ENCODE peak calls at places on chromosomes 1 and 21, in ten cellular contexts. One of them, this sample, is unnamed.

GRCh38 chr1:116990612-116991151 is 10.9 kb upstream of the CD101 start:
- DNase-seq in fibroblast of lung: peak
- DNase-seq in stomach: no peak
- DNase-seq in lower lobe of right lung: no peak
- DNase-seq in RWPE1: peak
- DNase-seq in endothelial cell of umbilical vein: peak
- DNase-seq in Peyer's patch: no peak
- DNase-seq in AG04450: no peak
- DNase-seq in spleen: no peak
- DNase-seq in right lobe of liver: no peak
- DNase-seq in this sample: no peak

GRCh38 chr1:109490029-109490933 is 3.6 kb upstream of the CYB561D1 start:
- DNase-seq in fibroblast of lung: peak
- DNase-seq in stomach: peak
- DNase-seq in lower lobe of right lung: no peak
- DNase-seq in RWPE1: peak
- DNase-seq in endothelial cell of umbilical vein: peak
- DNase-seq in Peyer's patch: peak
- DNase-seq in AG04450: no peak
- DNase-seq in spleen: peak
- DNase-seq in right lobe of liver: peak
- DNase-seq in this sample: no peak

GRCh38 chr1:155931332-155932038 is 2.7 kb downstream of the KHDC4 start:
- DNase-seq in fibroblast of lung: peak
- DNase-seq in stomach: no peak
- DNase-seq in lower lobe of right lung: peak
- DNase-seq in RWPE1: no peak
- DNase-seq in endothelial cell of umbilical vein: no peak
- DNase-seq in Peyer's patch: no peak
- DNase-seq in AG04450: no peak
- DNase-seq in spleen: peak
- DNase-seq in right lobe of liver: no peak
- DNase-seq in this sample: no peak

GRCh38 chr21:38422067-38422466 is 76.2 kb downstream of the ERG start:
- DNase-seq in fibroblast of lung: no peak
- DNase-seq in stomach: no peak
- DNase-seq in lower lobe of right lung: no peak
- DNase-seq in RWPE1: no peak
- DNase-seq in endothelial cell of umbilical vein: no peak
- DNase-seq in Peyer's patch: no peak
- DNase-seq in AG04450: no peak
- DNase-seq in spleen: no peak
- DNase-seq in right lobe of liver: no peak
- DNase-seq in this sample: no peak

GRCh38 chr1:14516974-14517812 is 81.3 kb upstream of the KAZN start:
- DNase-seq in fibroblast of lung: peak
- DNase-seq in stomach: no peak
- DNase-seq in lower lobe of right lung: no peak
- DNase-seq in RWPE1: peak
- DNase-seq in endothelial cell of umbilical vein: no peak
- DNase-seq in Peyer's patch: no peak
- DNase-seq in AG04450: peak
- DNase-seq in spleen: no peak
- DNase-seq in right lobe of liver: no peak
- DNase-seq in this sample: no peak

GRCh38 chr1:35188578-35189392 is 4.2 kb downstream of the SFPQ start:
- DNase-seq in fibroblast of lung: no peak
- DNase-seq in stomach: no peak
- DNase-seq in lower lobe of right lung: no peak
- DNase-seq in RWPE1: no peak
- DNase-seq in endothelial cell of umbilical vein: no peak
- DNase-seq in Peyer's patch: no peak
- DNase-seq in AG04450: no peak
- DNase-seq in spleen: no peak
- DNase-seq in right lobe of liver: no peak
- DNase-seq in this sample: peak

GRCh38 chr1:18010945-18011344 is 96.7 kb upstream of the IGSF21 start:
- DNase-seq in fibroblast of lung: no peak
- DNase-seq in stomach: no peak
- DNase-seq in lower lobe of right lung: no peak
- DNase-seq in RWPE1: no peak
- DNase-seq in endothelial cell of umbilical vein: no peak
- DNase-seq in Peyer's patch: no peak
- DNase-seq in AG04450: no peak
- DNase-seq in spleen: no peak
- DNase-seq in right lobe of liver: no peak
- DNase-seq in this sample: no peak

GRCh38 chr21:26708223-26708800 is 135.2 kb upstream of the CYYR1 start:
- DNase-seq in fibroblast of lung: no peak
- DNase-seq in stomach: no peak
- DNase-seq in lower lobe of right lung: no peak
- DNase-seq in RWPE1: no peak
- DNase-seq in endothelial cell of umbilical vein: no peak
- DNase-seq in Peyer's patch: no peak
- DNase-seq in AG04450: no peak
- DNase-seq in spleen: no peak
- DNase-seq in right lobe of liver: no peak
- DNase-seq in this sample: no peak

GRCh38 chr1:182783068-182783467 is 6.5 kb upstream of the NPL start:
- DNase-seq in fibroblast of lung: no peak
- DNase-seq in stomach: no peak
- DNase-seq in lower lobe of right lung: no peak
- DNase-seq in RWPE1: no peak
- DNase-seq in endothelial cell of umbilical vein: no peak
- DNase-seq in Peyer's patch: no peak
- DNase-seq in AG04450: no peak
- DNase-seq in spleen: no peak
- DNase-seq in right lobe of liver: no peak
- DNase-seq in this sample: no peak

GRCh38 chr1:103362348-103363007 is 163.0 kb upstream of the RNPC3 start:
- DNase-seq in fibroblast of lung: no peak
- DNase-seq in stomach: no peak
- DNase-seq in lower lobe of right lung: no peak
- DNase-seq in RWPE1: no peak
- DNase-seq in endothelial cell of umbilical vein: no peak
- DNase-seq in Peyer's patch: no peak
- DNase-seq in AG04450: no peak
- DNase-seq in spleen: no peak
- DNase-seq in right lobe of liver: no peak
- DNase-seq in this sample: no peak

GRCh38 chr1:9798236-9799130 is 25.3 kb downstream of the CLSTN1 start:
- DNase-seq in fibroblast of lung: peak
- DNase-seq in stomach: no peak
- DNase-seq in lower lobe of right lung: no peak
- DNase-seq in RWPE1: no peak
- DNase-seq in endothelial cell of umbilical vein: no peak
- DNase-seq in Peyer's patch: no peak
- DNase-seq in AG04450: no peak
- DNase-seq in spleen: no peak
- DNase-seq in right lobe of liver: no peak
- DNase-seq in this sample: no peak

GRCh38 chr1:57489342-57490036 is 65.6 kb upstream of the DAB1 start:
- DNase-seq in fibroblast of lung: peak
- DNase-seq in stomach: no peak
- DNase-seq in lower lobe of right lung: no peak
- DNase-seq in RWPE1: peak
- DNase-seq in endothelial cell of umbilical vein: peak
- DNase-seq in Peyer's patch: no peak
- DNase-seq in AG04450: peak
- DNase-seq in spleen: no peak
- DNase-seq in right lobe of liver: no peak
- DNase-seq in this sample: no peak

GRCh38 chr1:168637350-168637991 is 61.1 kb downstream of the XCL1 start:
- DNase-seq in fibroblast of lung: no peak
- DNase-seq in stomach: no peak
- DNase-seq in lower lobe of right lung: no peak
- DNase-seq in RWPE1: no peak
- DNase-seq in endothelial cell of umbilical vein: peak
- DNase-seq in Peyer's patch: no peak
- DNase-seq in AG04450: no peak
- DNase-seq in spleen: no peak
- DNase-seq in right lobe of liver: no peak
- DNase-seq in this sample: no peak

GRCh38 chr1:98793136-98793535 is 131.6 kb downstream of the SNX7 start:
- DNase-seq in fibroblast of lung: no peak
- DNase-seq in stomach: no peak
- DNase-seq in lower lobe of right lung: no peak
- DNase-seq in RWPE1: no peak
- DNase-seq in endothelial cell of umbilical vein: no peak
- DNase-seq in Peyer's patch: no peak
- DNase-seq in AG04450: no peak
- DNase-seq in spleen: no peak
- DNase-seq in right lobe of liver: no peak
- DNase-seq in this sample: no peak

GRCh38 chr1:204003536-204003935 is 69.4 kb upstream of the SOX13 start:
- DNase-seq in fibroblast of lung: no peak
- DNase-seq in stomach: no peak
- DNase-seq in lower lobe of right lung: no peak
- DNase-seq in RWPE1: peak
- DNase-seq in endothelial cell of umbilical vein: no peak
- DNase-seq in Peyer's patch: no peak
- DNase-seq in AG04450: no peak
- DNase-seq in spleen: no peak
- DNase-seq in right lobe of liver: no peak
- DNase-seq in this sample: no peak

DNA sequence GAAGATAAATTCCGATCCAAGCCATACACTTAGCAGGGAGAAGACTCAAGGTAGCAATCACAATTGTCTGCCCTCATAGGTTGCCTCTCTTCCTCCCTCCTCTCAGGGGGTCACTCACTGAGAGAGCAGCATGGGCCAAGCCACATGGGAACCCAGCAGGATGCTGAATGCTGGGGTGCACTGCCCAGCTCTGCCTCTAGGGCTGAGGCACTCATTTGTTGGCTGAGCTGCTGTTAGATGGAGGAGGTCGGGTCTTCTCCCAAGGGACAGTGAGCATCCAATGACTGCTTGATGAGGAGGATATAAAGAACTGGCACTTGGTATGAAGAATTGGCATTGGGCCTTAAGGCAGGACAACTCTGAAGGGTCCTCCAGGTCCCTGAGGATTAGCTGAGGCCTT is 418.8 kb downstream of the SIPA1L2 start:
- DNase-seq in fibroblast of lung: no peak
- DNase-seq in stomach: no peak
- DNase-seq in lower lobe of right lung: no peak
- DNase-seq in RWPE1: no peak
- DNase-seq in endothelial cell of umbilical vein: no peak
- DNase-seq in Peyer's patch: no peak
- DNase-seq in AG04450: no peak
- DNase-seq in spleen: no peak
- DNase-seq in right lobe of liver: no peak
- DNase-seq in this sample: no peak
- TF ChIP-seq CTCF in fibroblast of lung: no peak
- TF ChIP-seq CTCF in stomach: no peak
- TF ChIP-seq CTCF in lower lobe of right lung: peak
- TF ChIP-seq CTCF in RWPE1: no peak
- TF ChIP-seq CTCF in endothelial cell of umbilical vein: peak
- TF ChIP-seq CTCF in Peyer's patch: no peak
- TF ChIP-seq CTCF in AG04450: peak
- TF ChIP-seq CTCF in spleen: peak
- TF ChIP-seq CTCF in right lobe of liver: no peak
- TF ChIP-seq CTCF in this sample: no peak

GRCh38 chr1:162357681-162358266 is 18.9 kb downstream of the SPATA46 start:
- DNase-seq in fibroblast of lung: no peak
- DNase-seq in stomach: no peak
- DNase-seq in lower lobe of right lung: no peak
- DNase-seq in RWPE1: no peak
- DNase-seq in endothelial cell of umbilical vein: peak
- DNase-seq in Peyer's patch: no peak
- DNase-seq in AG04450: no peak
- DNase-seq in spleen: no peak
- DNase-seq in right lobe of liver: no peak
- DNase-seq in this sample: no peak
- H3K27ac ChIP-seq in fibroblast of lung: no peak
- H3K27ac ChIP-seq in stomach: no peak
- H3K27ac ChIP-seq in lower lobe of right lung: no peak
- H3K27ac ChIP-seq in RWPE1: no peak
- H3K27ac ChIP-seq in endothelial cell of umbilical vein: no peak
- H3K27ac ChIP-seq in Peyer's patch: no peak
- H3K27ac ChIP-seq in AG04450: no peak
- H3K27ac ChIP-seq in spleen: no peak
- H3K27ac ChIP-seq in right lobe of liver: no peak
- H3K27ac ChIP-seq in this sample: no peak

DNA sequence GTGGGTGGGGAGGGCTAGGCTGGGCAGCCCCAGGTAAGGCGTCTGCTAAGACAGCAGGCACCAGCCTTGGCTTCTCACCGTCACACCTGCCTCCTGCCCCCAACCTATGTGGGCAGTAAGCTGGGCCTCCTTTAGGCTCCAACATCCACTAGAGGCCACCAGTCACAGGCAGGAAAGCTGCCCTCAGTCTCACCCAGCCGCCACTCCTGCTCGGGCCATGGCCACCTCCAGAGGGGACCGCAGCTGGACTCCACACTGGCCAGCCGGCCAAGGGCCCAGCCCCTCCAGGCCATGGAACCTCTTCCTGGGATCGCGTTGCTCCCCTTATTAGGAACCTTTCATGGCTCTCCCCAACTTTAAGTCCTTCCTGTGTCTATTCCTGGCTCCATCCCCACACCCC is 74.5 kb downstream of the MRPL37 start:
- DNase-seq in fibroblast of lung: no peak
- DNase-seq in stomach: peak
- DNase-seq in lower lobe of right lung: no peak
- DNase-seq in RWPE1: no peak
- DNase-seq in endothelial cell of umbilical vein: no peak
- DNase-seq in Peyer's patch: no peak
- DNase-seq in AG04450: no peak
- DNase-seq in spleen: no peak
- DNase-seq in right lobe of liver: peak
- DNase-seq in this sample: no peak
- TF ChIP-seq CTCF in fibroblast of lung: no peak
- TF ChIP-seq CTCF in stomach: no peak
- TF ChIP-seq CTCF in lower lobe of right lung: no peak
- TF ChIP-seq CTCF in RWPE1: no peak
- TF ChIP-seq CTCF in endothelial cell of umbilical vein: no peak
- TF ChIP-seq CTCF in Peyer's patch: no peak
- TF ChIP-seq CTCF in AG04450: no peak
- TF ChIP-seq CTCF in spleen: no peak
- TF ChIP-seq CTCF in right lobe of liver: peak
- TF ChIP-seq CTCF in this sample: no peak

DNA sequence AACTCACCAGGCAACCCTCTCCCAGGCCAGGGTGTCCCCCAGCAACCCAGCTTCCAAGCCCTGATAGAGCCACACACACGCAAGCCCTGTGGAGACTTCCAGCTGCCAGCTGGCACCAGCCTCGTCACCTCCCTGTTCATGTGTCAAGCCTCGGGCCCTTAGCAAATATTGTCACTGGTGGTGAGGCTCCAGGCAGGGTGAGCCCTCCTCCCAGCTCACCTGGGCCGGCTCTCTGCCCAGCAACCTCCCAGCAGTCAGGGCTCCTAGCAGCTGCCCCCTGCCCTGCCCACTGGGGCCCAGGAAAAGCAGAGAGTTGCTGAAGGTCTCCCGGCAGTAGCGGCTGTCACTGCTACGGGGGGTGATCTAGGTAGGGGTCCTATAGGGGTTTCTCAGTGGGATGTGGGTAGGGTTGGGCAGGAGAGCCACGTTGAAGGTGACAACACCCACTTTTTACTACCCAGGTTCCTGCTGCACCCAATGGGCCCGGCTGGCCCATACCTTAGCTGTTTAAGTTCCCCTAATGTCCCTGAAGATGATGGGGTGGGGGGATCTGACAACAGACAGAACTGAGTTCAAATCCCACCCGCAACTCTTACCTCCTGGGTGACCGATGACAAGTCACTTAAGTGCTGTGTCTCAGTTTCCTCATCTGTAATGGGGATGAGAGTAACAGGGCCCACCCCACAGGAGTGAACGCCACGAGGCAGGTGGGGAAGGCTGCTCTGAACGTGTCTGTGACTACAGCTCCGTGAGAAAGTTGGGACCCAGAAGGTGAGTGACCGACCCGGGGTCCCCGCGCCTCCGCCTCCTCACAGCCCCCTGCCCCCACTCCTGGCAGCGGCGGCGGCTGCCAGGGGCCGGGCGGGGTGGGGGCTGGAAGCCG is 678 bp downstream of the TTC39A start:
- DNase-seq in fibroblast of lung: no peak
- DNase-seq in stomach: peak
- DNase-seq in lower lobe of right lung: peak
- DNase-seq in RWPE1: no peak
- DNase-seq in endothelial cell of umbilical vein: no peak
- DNase-seq in Peyer's patch: no peak
- DNase-seq in AG04450: no peak
- DNase-seq in spleen: no peak
- DNase-seq in right lobe of liver: peak
- DNase-seq in this sample: peak
- H3K27ac ChIP-seq in fibroblast of lung: no peak
- H3K27ac ChIP-seq in stomach: peak
- H3K27ac ChIP-seq in lower lobe of right lung: peak
- H3K27ac ChIP-seq in RWPE1: no peak
- H3K27ac ChIP-seq in endothelial cell of umbilical vein: no peak
- H3K27ac ChIP-seq in Peyer's patch: peak
- H3K27ac ChIP-seq in AG04450: no peak
- H3K27ac ChIP-seq in spleen: no peak
- H3K27ac ChIP-seq in right lobe of liver: no peak
- H3K27ac ChIP-seq in this sample: peak